ENCODE peak calls at places on chromosomes 1 and 21, in nine cellular contexts. X, N, Y, R, M, H, E, Q and S are unnamed samples.

GRCh38 chr1:208248254-208248935 is 4.2 kb upstream of the PLXNA2 start:
- DNase-seq in R (no peak), N (no peak), M (no peak), Q (no peak), E (no peak), X (no peak), Y (no peak), H (no peak), S (no peak)

GRCh38 chr21:24336491-24336890 is 1270.8 kb downstream of the MRPL39 start:
- DNase-seq in R (no peak), H (no peak), N (no peak), M (no peak), X (no peak), E (no peak), Y (no peak), Q (no peak), S (no peak)

GRCh38 chr1:214683596-214683995 is 80.6 kb downstream of the CENPF start:
- DNase-seq in X (no peak), Y (no peak), M (no peak), E (no peak), N (no peak), R (no peak), Q (no peak), H (no peak), S (no peak)

GRCh38 chr1:182281541-182281940 is 110.0 kb downstream of the GLUL start:
- DNase-seq in Q (no peak), R (no peak), M (no peak), X (no peak), Y (peak; percentile 65), E (no peak), N (no peak), H (no peak), S (no peak)

GRCh38 chr1:19730793-19731192 is 66.1 kb downstream of the HTR6 start:
- DNase-seq in X (no peak), Q (no peak), M (no peak), N (no peak), E (no peak), R (no peak), H (no peak), Y (no peak), S (no peak)

GRCh38 chr1:244335456-244335855 is 116.3 kb downstream of the ADSS2 start:
- DNase-seq in Y (no peak), E (no peak), R (no peak), N (no peak), Q (no peak), M (no peak), X (no peak), H (no peak), S (no peak)

GRCh38 chr1:13224480-13225060 is 1.4 kb downstream of the PRAMEF18 start:
- DNase-seq in Y (no peak), E (no peak), M (no peak), X (no peak), N (no peak), H (no peak), Q (no peak), R (no peak), S (no peak)

GRCh38 chr1:227094249-227094966 is 154.3 kb downstream of the COQ8A start:
- DNase-seq in R (no peak), M (no peak), Y (peak; percentile 4), E (peak; percentile 61), X (no peak), Q (no peak), H (no peak), N (peak; percentile 65), S (peak; percentile 16)

GRCh38 chr1:175725684-175726083 is 17.7 kb downstream of the TNR start:
- DNase-seq in X (peak; percentile 14), Q (no peak), N (peak; percentile 16), Y (peak; percentile 15), M (peak; percentile 62), R (peak; percentile 72), E (peak; percentile 15), H (no peak), S (peak; percentile 47)

GRCh38 chr21:37554661-37555379 is 188.2 kb downstream of the DYRK1A start:
- DNase-seq in E (no peak), M (no peak), H (no peak), Q (no peak), R (no peak), Y (no peak), N (no peak), X (no peak), S (no peak)

GRCh38 chr1:70966018-70966638 is 81.5 kb downstream of the PTGER3 start:
- DNase-seq in R (peak; percentile 14), M (no peak), Q (no peak), H (no peak), Y (peak; percentile 13), X (peak; percentile 25), E (no peak), N (peak; percentile 5), S (no peak)

GRCh38 chr1:19957779-19958178 is 21.6 kb downstream of the PLA2G2A start:
- DNase-seq in R (no peak), N (no peak), H (no peak), Q (no peak), M (peak; percentile 15), E (no peak), Y (no peak), X (no peak), S (no peak)

GRCh38 chr1:40477680-40478057 is 579 bp downstream of the ZFP69 start:
- DNase-seq in Q (no peak), M (no peak), E (peak; percentile 36), Y (peak; percentile 47), X (peak; percentile 18), N (no peak), R (no peak), H (peak; percentile 23), S (no peak)

GRCh38 chr1:200364121-200364759 is 45.6 kb downstream of the ZNF281 start:
- DNase-seq in N (no peak), Y (peak; percentile 52), Q (no peak), E (no peak), M (no peak), X (no peak), H (no peak), R (no peak), S (peak; percentile 68)

GRCh38 chr1:204544321-204544720 is 28.1 kb downstream of the MDM4 start:
- DNase-seq in M (no peak), N (no peak), X (no peak), Q (no peak), E (no peak), R (peak; percentile 90), Y (peak; percentile 66), H (no peak), S (peak; percentile 16)

GRCh38 chr1:201982082-201982922 is at the start of gene RNPEP:
- DNase-seq in E (peak; percentile 79), M (peak; percentile 83), R (peak; percentile 79), Q (peak; percentile 46), X (peak; percentile 18), Y (peak; percentile 86), N (peak; percentile 44), H (peak; percentile 64), S (no peak)

GRCh38 chr1:116415699-116416533 is 42.9 kb downstream of the ATP1A1 start:
- DNase-seq in X (no peak), Y (peak; percentile 37), R (no peak), M (no peak), E (no peak), H (no peak), Q (no peak), N (no peak), S (no peak)

GRCh38 chr1:44675186-44675585 is 672 bp downstream of the ARMH1 start:
- DNase-seq in H (no peak), N (no peak), X (no peak), R (no peak), E (no peak), Q (no peak), Y (no peak), M (no peak), S (no peak)

GRCh38 chr1:15501208-15502032 is 22.6 kb downstream of the CASP9 start:
- DNase-seq in N (peak; percentile 43), E (peak; percentile 65), Y (peak; percentile 61), Q (peak; percentile 19), X (peak; percentile 14), R (peak; percentile 69), M (peak; percentile 80), H (peak; percentile 48), S (no peak)